ENCODE peak calls at places on chromosomes 4 and X, in five cellular contexts. One of them, this sample, is unnamed.

GRCh38 chr4:82746705-82747567 is 51.7 kb downstream of the SCD5 start:
- DNase-seq in NCI-H2029: no peak
- DNase-seq in WERI-Rb-1: no peak
- DNase-seq in left cardiac atrium: no peak
- DNase-seq in naive thymus-derived CD4-positive, alpha-beta T cell: no peak
- DNase-seq in this sample: no peak

GRCh38 chrX:70960728-70961127 is 29.8 kb upstream of the SLC7A3 start:
- DNase-seq in NCI-H2029: no peak
- DNase-seq in naive thymus-derived CD4-positive, alpha-beta T cell: no peak
- DNase-seq in WERI-Rb-1: no peak
- DNase-seq in left cardiac atrium: no peak
- DNase-seq in this sample: no peak

GRCh38 chr4:184328022-184328736 is 110.5 kb upstream of the ENPP6 start:
- DNase-seq in left cardiac atrium: no peak
- DNase-seq in naive thymus-derived CD4-positive, alpha-beta T cell: no peak
- DNase-seq in WERI-Rb-1: no peak
- DNase-seq in NCI-H2029: no peak
- DNase-seq in this sample: no peak

GRCh38 chr4:146255874-146256273 is 41.5 kb downstream of the REELD1 start:
- DNase-seq in WERI-Rb-1: no peak
- DNase-seq in naive thymus-derived CD4-positive, alpha-beta T cell: no peak
- DNase-seq in NCI-H2029: no peak
- DNase-seq in left cardiac atrium: no peak
- DNase-seq in this sample: no peak

GRCh38 chr4:56655209-56655626 is 25.9 kb downstream of the HOPX start:
- DNase-seq in left cardiac atrium: peak; percentile 28
- DNase-seq in WERI-Rb-1: no peak
- DNase-seq in naive thymus-derived CD4-positive, alpha-beta T cell: no peak
- DNase-seq in NCI-H2029: no peak
- DNase-seq in this sample: no peak

GRCh38 chr4:7068883-7069282 is 1.0 kb upstream of the GRPEL1 start:
- DNase-seq in NCI-H2029: no peak
- DNase-seq in WERI-Rb-1: peak; percentile 10
- DNase-seq in left cardiac atrium: no peak
- DNase-seq in naive thymus-derived CD4-positive, alpha-beta T cell: no peak
- DNase-seq in this sample: no peak

GRCh38 chrX:107716045-107716684 is 59.4 kb downstream of the TSC22D3 start:
- DNase-seq in naive thymus-derived CD4-positive, alpha-beta T cell: peak; percentile 37
- DNase-seq in left cardiac atrium: no peak
- DNase-seq in WERI-Rb-1: peak; percentile 19
- DNase-seq in NCI-H2029: no peak
- DNase-seq in this sample: peak; percentile 52

GRCh38 chrX:5113128-5113527 is 1115.5 kb downstream of the NLGN4X start:
- DNase-seq in WERI-Rb-1: no peak
- DNase-seq in NCI-H2029: no peak
- DNase-seq in naive thymus-derived CD4-positive, alpha-beta T cell: no peak
- DNase-seq in left cardiac atrium: no peak
- DNase-seq in this sample: no peak

GRCh38 chr4:161762796-161763195 is 401.0 kb downstream of the FSTL5 start:
- DNase-seq in NCI-H2029: no peak
- DNase-seq in left cardiac atrium: no peak
- DNase-seq in naive thymus-derived CD4-positive, alpha-beta T cell: no peak
- DNase-seq in WERI-Rb-1: no peak
- DNase-seq in this sample: no peak

GRCh38 chrX:131792789-131793462 is 230.2 kb upstream of the STK26 start:
- DNase-seq in naive thymus-derived CD4-positive, alpha-beta T cell: peak; percentile 91
- DNase-seq in WERI-Rb-1: peak; percentile 90
- DNase-seq in left cardiac atrium: peak; percentile 85
- DNase-seq in NCI-H2029: no peak
- DNase-seq in this sample: peak; percentile 90

GRCh38 chr4:54423066-54423465 is 194.0 kb downstream of the PDGFRA start:
- DNase-seq in WERI-Rb-1: no peak
- DNase-seq in naive thymus-derived CD4-positive, alpha-beta T cell: no peak
- DNase-seq in NCI-H2029: no peak
- DNase-seq in left cardiac atrium: no peak
- DNase-seq in this sample: no peak

GRCh38 chrX:107710617-107711391 is 64.8 kb downstream of the TSC22D3 start:
- DNase-seq in left cardiac atrium: no peak
- DNase-seq in WERI-Rb-1: no peak
- DNase-seq in naive thymus-derived CD4-positive, alpha-beta T cell: peak; percentile 92
- DNase-seq in NCI-H2029: no peak
- DNase-seq in this sample: peak; percentile 91

GRCh38 chr4:138925495-138925894 is 90.1 kb upstream of the NOCT start:
- DNase-seq in left cardiac atrium: no peak
- DNase-seq in naive thymus-derived CD4-positive, alpha-beta T cell: no peak
- DNase-seq in NCI-H2029: no peak
- DNase-seq in WERI-Rb-1: no peak
- DNase-seq in this sample: no peak

GRCh38 chr4:182888894-182889293 is 28.3 kb downstream of the DCTD start:
- DNase-seq in WERI-Rb-1: no peak
- DNase-seq in naive thymus-derived CD4-positive, alpha-beta T cell: no peak
- DNase-seq in left cardiac atrium: no peak
- DNase-seq in NCI-H2029: no peak
- DNase-seq in this sample: no peak

GRCh38 chr4:154416183-154416543 is 75.4 kb downstream of the DCHS2 start:
- DNase-seq in left cardiac atrium: peak; percentile 34
- DNase-seq in WERI-Rb-1: peak; percentile 51
- DNase-seq in naive thymus-derived CD4-positive, alpha-beta T cell: no peak
- DNase-seq in NCI-H2029: no peak
- DNase-seq in this sample: no peak

GRCh38 chrX:136304493-136304892 is 3.7 kb downstream of the ADGRG4 start:
- DNase-seq in WERI-Rb-1: no peak
- DNase-seq in NCI-H2029: no peak
- DNase-seq in left cardiac atrium: no peak
- DNase-seq in naive thymus-derived CD4-positive, alpha-beta T cell: no peak
- DNase-seq in this sample: no peak

GRCh38 chr4:108889696-108890475 is 127.0 kb upstream of the ETNPPL start:
- DNase-seq in NCI-H2029: no peak
- DNase-seq in naive thymus-derived CD4-positive, alpha-beta T cell: no peak
- DNase-seq in WERI-Rb-1: no peak
- DNase-seq in left cardiac atrium: no peak
- DNase-seq in this sample: no peak

GRCh38 chr4:55018521-55018920 is 106.9 kb downstream of the KDR start:
- DNase-seq in naive thymus-derived CD4-positive, alpha-beta T cell: no peak
- DNase-seq in WERI-Rb-1: no peak
- DNase-seq in left cardiac atrium: no peak
- DNase-seq in NCI-H2029: no peak
- DNase-seq in this sample: no peak

GRCh38 chrX:15471016-15471415 is 22.1 kb downstream of the PIR start:
- DNase-seq in NCI-H2029: no peak
- DNase-seq in WERI-Rb-1: peak; percentile 66
- DNase-seq in left cardiac atrium: peak; percentile 51
- DNase-seq in naive thymus-derived CD4-positive, alpha-beta T cell: peak; percentile 38
- DNase-seq in this sample: peak; percentile 50

GRCh38 chrX:129523076-129524055 is at the start of gene SMARCA1:
- DNase-seq in left cardiac atrium: peak; percentile 54
- DNase-seq in NCI-H2029: no peak
- DNase-seq in naive thymus-derived CD4-positive, alpha-beta T cell: peak; percentile 4
- DNase-seq in WERI-Rb-1: peak; percentile 62
- DNase-seq in this sample: no peak

GRCh38 chr4:12595986-12596385 is 888.2 kb downstream of the RAB28 start:
- DNase-seq in left cardiac atrium: no peak
- DNase-seq in NCI-H2029: no peak
- DNase-seq in naive thymus-derived CD4-positive, alpha-beta T cell: no peak
- DNase-seq in WERI-Rb-1: no peak
- DNase-seq in this sample: no peak

GRCh38 chr4:108036252-108036651 is 46.6 kb downstream of the HADH start:
- DNase-seq in WERI-Rb-1: no peak
- DNase-seq in naive thymus-derived CD4-positive, alpha-beta T cell: peak; percentile 90
- DNase-seq in NCI-H2029: no peak
- DNase-seq in left cardiac atrium: no peak
- DNase-seq in this sample: peak; percentile 63

GRCh38 chrX:20530319-20530979 is 263.7 kb upstream of the RPS6KA3 start:
- DNase-seq in naive thymus-derived CD4-positive, alpha-beta T cell: peak; percentile 54
- DNase-seq in WERI-Rb-1: peak; percentile 48
- DNase-seq in left cardiac atrium: no peak
- DNase-seq in NCI-H2029: peak; percentile 9
- DNase-seq in this sample: peak; percentile 57

GRCh38 chr4:148300877-148301276 is 141.3 kb downstream of the NR3C2 start:
- DNase-seq in WERI-Rb-1: no peak
- DNase-seq in NCI-H2029: no peak
- DNase-seq in naive thymus-derived CD4-positive, alpha-beta T cell: no peak
- DNase-seq in left cardiac atrium: no peak
- DNase-seq in this sample: no peak

GRCh38 chr4:1246901-1247810 is 1.8 kb downstream of the CTBP1 start:
- DNase-seq in left cardiac atrium: peak; percentile 42
- DNase-seq in naive thymus-derived CD4-positive, alpha-beta T cell: no peak
- DNase-seq in NCI-H2029: no peak
- DNase-seq in WERI-Rb-1: peak; percentile 20
- DNase-seq in this sample: peak; percentile 58

GRCh38 chr4:154004859-154005520 is 216.1 kb upstream of the SFRP2 start:
- DNase-seq in left cardiac atrium: no peak
- DNase-seq in naive thymus-derived CD4-positive, alpha-beta T cell: no peak
- DNase-seq in WERI-Rb-1: no peak
- DNase-seq in NCI-H2029: no peak
- DNase-seq in this sample: no peak

GRCh38 chr4:185120631-185120946 is 22.5 kb upstream of the SLC25A4 start:
- DNase-seq in naive thymus-derived CD4-positive, alpha-beta T cell: no peak
- DNase-seq in WERI-Rb-1: no peak
- DNase-seq in NCI-H2029: no peak
- DNase-seq in left cardiac atrium: no peak
- DNase-seq in this sample: no peak

GRCh38 chr4:100913685-100914084 is 395.9 kb upstream of the EMCN start:
- DNase-seq in NCI-H2029: no peak
- DNase-seq in left cardiac atrium: no peak
- DNase-seq in WERI-Rb-1: no peak
- DNase-seq in naive thymus-derived CD4-positive, alpha-beta T cell: no peak
- DNase-seq in this sample: no peak